ENCODE peak calls at places on chromosomes 13 and 19, in four cellular contexts. H, L, V and K are unnamed samples.

GRCh38 chr19:46015961-46016425 is 6.9 kb downstream of the PGLYRP1 start:
- DNase-seq in V (no peak), H (no peak), L (no peak), K (no peak)

GRCh38 chr19:3880471-3881271 is at the start of gene ATCAY:
- DNase-seq in H (no peak), L (no peak), V (no peak), K (no peak)

GRCh38 chr13:59823495-59823894 is 340.2 kb downstream of the DIAPH3 start:
- DNase-seq in V (no peak), H (no peak), L (no peak), K (no peak)

GRCh38 chr19:21586341-21587116 is 81.1 kb downstream of the ZNF429 start:
- DNase-seq in L (no peak), H (no peak), V (no peak), K (no peak)

GRCh38 chr13:54536112-54536511 is 1507.5 kb downstream of the OLFM4 start:
- DNase-seq in L (no peak), H (no peak), V (no peak), K (peak; percentile 6)

GRCh38 chr13:102091231-102091630 is 310.6 kb downstream of the FGF14 start:
- DNase-seq in V (no peak), L (no peak), H (no peak), K (no peak)

GRCh38 chr13:51770160-51770559 is 33.8 kb downstream of the DHRS12 start:
- DNase-seq in L (no peak), V (no peak), H (peak; percentile 15), K (no peak)

GRCh38 chr13:19860884-19861655 is 2.4 kb downstream of the ZMYM5 start:
- DNase-seq in L (no peak), H (peak; percentile 77), V (no peak), K (no peak)

GRCh38 chr19:31392514-31392913 is 43.3 kb upstream of the TSHZ3 start:
- DNase-seq in V (no peak), L (no peak), H (no peak), K (no peak)

GRCh38 chr13:107900775-107901174 is 314.6 kb downstream of the LIG4 start:
- DNase-seq in L (peak; percentile 53), V (no peak), H (no peak), K (no peak)

GRCh38 chr13:41544824-41545707 is 87.7 kb downstream of the RGCC start:
- DNase-seq in V (no peak), H (no peak), L (no peak), K (no peak)

GRCh38 chr19:958967-959685 is 25.0 kb upstream of the WDR18 start:
- DNase-seq in L (peak; percentile 63), H (peak; percentile 59), V (no peak), K (no peak)

GRCh38 chr13:26254583-26255102 is 714 bp downstream of the CDK8 start:
- DNase-seq in L (peak; percentile 14), H (peak; percentile 44), V (no peak), K (peak; percentile 16)

GRCh38 chr13:20188649-20189553 is 3.8 kb downstream of the GJB2 start:
- DNase-seq in V (no peak), H (no peak), L (peak; percentile 15), K (no peak)

GRCh38 chr13:24217601-24218281 is 57.2 kb downstream of the SPATA13 start:
- DNase-seq in L (no peak), H (peak; percentile 72), V (no peak), K (no peak)

GRCh38 chr13:22060187-22060586 is 389.3 kb downstream of the FGF9 start:
- DNase-seq in V (no peak), L (no peak), H (no peak), K (no peak)

GRCh38 chr19:7356899-7357627 is 8.3 kb downstream of the ARHGEF18 start:
- DNase-seq in L (no peak), V (no peak), H (no peak), K (peak; percentile 2)

GRCh38 chr13:77213644-77214043 is 113.2 kb downstream of the MYCBP2 start:
- DNase-seq in L (no peak), H (no peak), V (no peak), K (no peak)

GRCh38 chr13:33789067-33789606 is 28.8 kb upstream of the RFC3 start:
- DNase-seq in H (no peak), V (no peak), L (no peak), K (no peak)

GRCh38 chr19:38549061-38549460 is 68.7 kb downstream of the MAP4K1 start:
- DNase-seq in V (no peak), L (no peak), H (no peak), K (no peak)

GRCh38 chr13:50531917-50532899 is 311.3 kb downstream of the DLEU7 start:
- DNase-seq in H (no peak), L (no peak), V (no peak), K (no peak)

GRCh38 chr19:20005741-20006140 is 33.6 kb downstream of the ZNF682 start:
- DNase-seq in V (no peak), L (no peak), H (no peak), K (no peak)

GRCh38 chr13:60398949-60399589 is 2.0 kb downstream of the TDRD3 start:
- DNase-seq in H (no peak), V (no peak), L (no peak), K (no peak)

GRCh38 chr19:16920816-16921529 is 32.2 kb downstream of the F2RL3 start:
- DNase-seq in V (no peak), L (peak; percentile 88), H (no peak), K (no peak)
- TF ChIP-seq FOXK2 in V (no peak), L (no peak), H (no peak), K (no peak)

GRCh38 chr19:36140289-36141038 is 598 bp downstream of the CAPNS1 start:
- DNase-seq in H (peak; percentile 53), V (no peak), L (no peak), K (peak; percentile 60)
- TF ChIP-seq FOXK2 in H (no peak), V (no peak), L (no peak), K (no peak)

GRCh38 chr19:13277104-13277809 is 127.0 kb downstream of the IER2 start:
- DNase-seq in L (peak; percentile 77), V (peak; percentile 71), H (peak; percentile 66), K (peak; percentile 65)
- TF ChIP-seq FOXK2 in L (no peak), V (no peak), H (no peak), K (no peak)

GRCh38 chr13:109610517-109610916 is 175.9 kb downstream of the IRS2 start:
- DNase-seq in V (no peak), L (peak; percentile 5), H (no peak), K (peak; percentile 3)
- TF ChIP-seq FOXK2 in V (no peak), L (no peak), H (no peak), K (no peak)

GRCh38 chr19:29760752-29761502 is 45.9 kb upstream of the C19orf12 start:
- DNase-seq in H (no peak), V (no peak), L (no peak), K (no peak)
- TF ChIP-seq FOXK2 in H (no peak), V (no peak), L (no peak), K (no peak)

DNA sequence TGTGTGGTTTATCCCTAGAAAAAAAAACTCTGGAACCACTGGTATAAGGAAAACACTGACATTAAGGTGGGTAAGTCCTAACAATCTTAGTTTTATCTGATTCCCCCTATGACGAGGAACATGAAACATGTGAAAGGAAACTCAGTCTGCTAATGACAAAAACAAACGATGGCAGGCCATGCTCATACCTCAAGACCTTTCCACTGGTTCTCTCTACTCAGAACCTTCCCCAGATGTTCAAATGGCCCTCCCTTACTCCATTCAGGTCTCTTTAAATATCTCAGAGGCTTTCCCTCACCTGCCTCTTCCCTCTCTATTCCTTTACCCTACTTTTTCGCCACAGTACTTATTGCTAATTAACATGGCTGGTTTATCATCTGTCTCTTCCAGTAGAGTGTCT is 1.6 kb downstream of the TUBGCP3 start:
- DNase-seq in H (no peak), L (no peak), V (no peak), K (no peak)
- TF ChIP-seq FOXK2 in H (no peak), L (no peak), V (no peak), K (no peak)

GRCh38 chr19:16627194-16627927 is 643 bp downstream of the MED26 start:
- DNase-seq in H (peak; percentile 10), V (no peak), L (no peak), K (no peak)
- TF ChIP-seq FOXK2 in H (no peak), V (no peak), L (no peak), K (no peak)

DNA sequence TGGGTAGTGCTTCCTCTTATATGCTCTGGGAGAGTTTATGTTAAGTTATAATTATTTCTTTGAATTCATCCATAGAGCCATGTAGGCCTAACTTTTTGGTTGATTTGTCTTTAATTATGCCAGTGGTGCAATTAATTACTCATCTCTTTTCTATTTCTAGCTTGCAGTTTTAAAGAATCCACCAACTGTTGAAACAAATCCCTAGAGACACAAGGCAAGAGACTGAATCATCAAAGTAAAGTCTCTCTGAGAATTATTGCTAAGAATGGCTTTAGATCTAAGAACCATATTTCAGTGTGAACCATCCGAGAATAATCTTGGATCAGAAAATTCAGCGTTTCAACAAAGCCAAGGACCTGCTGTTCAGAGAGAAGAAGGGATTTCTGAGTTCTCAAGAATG is 5.9 kb upstream of the ZNF551 start:
- DNase-seq in L (no peak), H (no peak), V (no peak), K (no peak)
- TF ChIP-seq FOXK2 in L (no peak), H (no peak), V (no peak), K (no peak)

DNA sequence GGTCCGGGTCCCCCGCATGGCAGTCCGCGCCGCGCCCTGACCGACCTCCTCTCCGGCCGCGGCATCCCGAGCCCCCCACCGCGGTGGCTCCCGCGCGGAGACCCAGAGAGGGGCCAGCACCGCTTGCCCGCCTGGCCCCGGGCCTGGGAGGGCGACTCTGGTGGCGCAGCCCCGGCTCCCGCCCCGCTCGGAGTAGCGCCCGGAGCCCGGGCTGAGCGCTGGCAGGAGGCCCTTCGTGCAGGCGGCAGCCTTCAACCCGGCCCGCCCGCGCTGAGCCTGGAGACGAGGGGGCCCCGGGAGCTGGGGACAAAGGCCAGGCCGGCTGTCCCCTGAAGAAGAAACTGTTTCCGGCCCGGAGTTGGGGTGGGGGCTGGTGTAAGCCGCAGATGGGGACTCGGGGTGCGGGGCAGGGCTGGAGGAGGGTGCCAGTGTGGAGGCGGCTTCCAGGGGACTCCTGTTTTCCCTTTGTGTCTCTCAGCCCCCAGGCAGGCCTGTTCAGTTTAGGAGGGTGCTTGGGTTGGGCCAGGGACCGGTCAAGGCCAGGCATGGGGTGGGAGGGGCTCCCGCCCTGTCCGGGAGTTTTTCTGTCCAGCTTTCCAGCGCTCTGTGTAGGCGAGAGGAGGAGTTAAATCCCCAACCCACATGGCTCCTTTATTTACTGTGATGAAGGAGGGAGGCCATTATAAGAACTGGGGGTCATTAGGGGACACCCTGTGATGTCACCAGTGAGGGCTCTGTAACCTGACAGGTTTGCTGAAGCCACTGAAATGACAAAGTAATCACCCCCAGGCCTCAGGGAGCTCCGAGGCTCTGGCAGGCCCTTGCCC is 967 bp downstream of the LRP3 start:
- DNase-seq in V (no peak), H (peak; percentile 67), L (no peak), K (peak; percentile 40)
- TF ChIP-seq FOXK2 in V (no peak), H (no peak), L (no peak), K (no peak)

GRCh38 chr13:48333976-48334375 is 30.4 kb downstream of the RB1 start:
- DNase-seq in L (no peak), V (no peak), H (no peak), K (no peak)
- TF ChIP-seq FOXK2 in L (no peak), V (no peak), H (no peak), K (no peak)